ENCODE peak calls at places on chromosomes 3 and 15, in five cellular contexts. O is H1, H is K562, G is GM12878, N is HepG2. T is an unnamed sample.

GRCh38 chr3:95235916-95236315 is 1173.1 kb downstream of the NSUN3 start:
- DNase-seq in G (no peak), O (no peak), N (no peak), H (no peak), T (no peak)

GRCh38 chr15:69762373-69763148 is 309.9 kb downstream of the RPLP1 start:
- DNase-seq in O (no peak), N (peak; percentile 8), G (no peak), H (no peak), T (peak; percentile 51)

GRCh38 chr15:38054488-38054887 is 120.0 kb downstream of the TMCO5A start:
- DNase-seq in O (no peak), H (no peak), G (no peak), N (no peak), T (no peak)

GRCh38 chr3:83248454-83248853 is 1487.0 kb upstream of the GBE1 start:
- DNase-seq in N (no peak), H (no peak), G (no peak), O (no peak), T (no peak)

GRCh38 chr3:175805825-175806224 is 946.7 kb downstream of the NAALADL2 start:
- DNase-seq in N (no peak), O (no peak), G (no peak), H (no peak), T (no peak)

GRCh38 chr15:101128191-101128590 is 123.7 kb downstream of the CHSY1 start:
- DNase-seq in G (no peak), O (no peak), H (no peak), N (no peak), T (no peak)

GRCh38 chr15:41966920-41967465 is 5.4 kb downstream of the EHD4 start:
- DNase-seq in H (no peak), N (no peak), O (no peak), G (no peak), T (no peak)

GRCh38 chr15:38254065-38254883 is 1.6 kb downstream of the SPRED1 start:
- DNase-seq in O (no peak), N (peak; percentile 69), H (peak; percentile 51), G (peak; percentile 39), T (no peak)

GRCh38 chr3:132350814-132351213 is 33.6 kb downstream of the ACP3 start:
- DNase-seq in O (no peak), G (no peak), H (no peak), N (no peak), T (no peak)

GRCh38 chr3:30626443-30627181 is 20.2 kb downstream of the TGFBR2 start:
- DNase-seq in H (no peak), O (no peak), G (no peak), N (no peak), T (no peak)

GRCh38 chr15:44028349-44028748 is 166.7 kb downstream of the FRMD5 start:
- DNase-seq in N (no peak), O (no peak), H (no peak), G (no peak), T (no peak)

GRCh38 chr3:108159865-108160264 is 62.4 kb downstream of the IFT57 start:
- DNase-seq in H (no peak), O (no peak), G (no peak), N (no peak), T (no peak)

DNA sequence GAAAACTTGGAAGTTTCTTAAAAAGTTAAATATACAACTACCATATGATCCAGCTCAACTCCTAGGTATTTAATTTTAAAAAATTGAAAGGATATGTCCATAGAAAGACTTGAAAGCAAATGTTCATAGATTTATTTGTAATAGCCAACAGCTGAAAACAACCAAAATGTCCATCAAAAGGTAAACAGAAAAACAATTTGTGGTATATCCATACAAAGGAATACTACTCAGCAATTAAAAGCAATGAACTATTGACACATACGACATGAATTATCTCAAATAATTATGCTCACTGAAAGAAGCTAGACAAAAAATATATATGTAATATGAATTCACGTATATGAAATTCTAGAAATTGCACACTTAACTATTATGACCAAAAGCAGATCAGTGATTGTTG is 249.5 kb downstream of the MEIS2 start:
- DNase-seq in G (no peak), O (no peak), N (no peak), H (no peak), T (no peak)
- TF ChIP-seq ATF2 in G (no peak), O (no peak), N (no peak), H (no peak), T (no peak)

DNA sequence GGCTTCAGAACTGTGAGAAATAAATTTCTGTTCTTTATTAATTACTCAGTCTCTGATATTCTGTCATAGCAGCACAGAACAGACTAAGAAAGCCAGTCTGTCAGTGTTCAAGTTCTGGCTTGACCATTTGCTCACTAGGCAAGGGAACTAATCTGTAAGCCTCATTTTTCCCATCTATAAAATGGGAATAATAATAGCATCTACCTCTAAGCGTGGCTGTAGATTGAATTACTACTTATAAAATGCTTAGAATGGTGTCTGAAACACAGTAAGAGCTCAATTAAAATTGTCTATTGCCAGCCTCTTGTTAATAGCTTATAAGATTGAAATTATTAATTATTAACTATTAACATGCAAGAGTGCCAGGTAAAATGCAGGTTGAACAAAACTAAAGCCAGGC is 209.7 kb upstream of the LRRFIP2 start:
- DNase-seq in O (no peak), N (no peak), H (no peak), G (no peak), T (no peak)
- TF ChIP-seq ATF2 in O (no peak), N (no peak), H (no peak), G (no peak), T (no peak)

GRCh38 chr15:62985768-62986167 is 56.8 kb upstream of the TPM1 start:
- DNase-seq in G (no peak), O (no peak), H (no peak), N (no peak), T (no peak)
- TF ChIP-seq ATF2 in G (no peak), O (no peak), H (no peak), N (no peak), T (no peak)

GRCh38 chr3:187280644-187281043 is 10.9 kb downstream of the MASP1 start:
- DNase-seq in N (no peak), G (no peak), H (no peak), O (no peak), T (no peak)

GRCh38 chr3:187276397-187277128 is 15.0 kb downstream of the MASP1 start:
- DNase-seq in N (peak; percentile 65), O (no peak), G (no peak), H (no peak), T (no peak)

GRCh38 chr3:187286467-187287059 is 5.0 kb downstream of the MASP1 start:
- DNase-seq in G (no peak), O (no peak), N (peak; percentile 70), H (no peak), T (no peak)

GRCh38 chr3:187277129-187277462 is 14.4 kb downstream of the MASP1 start:
- DNase-seq in O (no peak), H (no peak), G (no peak), N (no peak), T (no peak)

GRCh38 chr3:187281191-187281714 is 10.3 kb downstream of the MASP1 start:
- DNase-seq in H (no peak), O (no peak), N (no peak), G (no peak), T (peak; percentile 35)
- TF ChIP-seq ATF2 in H (no peak), O (no peak), N (no peak), G (no peak), T (no peak)

DNA sequence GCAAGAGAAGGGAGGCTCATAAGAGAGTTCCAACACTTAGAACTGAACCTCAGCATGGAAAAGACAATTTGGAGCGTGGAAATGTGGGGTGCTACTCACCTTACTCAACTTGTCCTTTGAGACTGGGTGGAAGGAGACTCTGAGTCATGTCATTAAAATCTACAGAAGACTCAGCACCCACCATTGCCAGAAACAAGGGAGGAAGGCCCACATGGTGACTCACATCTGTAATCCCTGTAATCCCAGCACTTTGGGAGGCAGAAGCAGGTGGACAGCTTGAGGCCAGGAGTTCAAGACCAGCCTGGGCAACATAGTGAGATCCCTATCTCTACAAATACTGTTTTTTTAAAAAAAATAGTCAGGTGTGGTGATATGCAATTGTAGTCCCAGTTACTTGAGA is 161.9 kb upstream of the UBE3A start:
- DNase-seq in G (no peak), O (no peak), H (no peak), N (no peak), T (no peak)
- TF ChIP-seq ATF2 in G (no peak), O (no peak), H (no peak), N (no peak), T (no peak)

GRCh38 chr3:171831936-171832335 is 11.2 kb upstream of the TMEM212 start:
- DNase-seq in H (no peak), O (no peak), N (no peak), G (no peak), T (no peak)
- TF ChIP-seq ATF2 in H (no peak), O (no peak), N (no peak), G (no peak), T (no peak)